ENCODE peak calls at places on chromosomes 13 and 19, in nine cellular contexts. X is Peyer's patch, G is stomach, P is prostate gland, F is lower leg skin, D is uterus, B is IMR-90, Q is right lobe of liver, I is NB4. W is an unnamed sample.

GRCh38 chr13:109729031-109729870 is 57.1 kb downstream of the IRS2 start:
- DNase-seq in X (no peak), G (no peak), P (no peak), F (no peak), D (no peak), B (no peak), Q (no peak), I (peak; percentile 37), W (no peak)

GRCh38 chr13:88675997-88676396 is 1004.8 kb downstream of the SLITRK5 start:
- DNase-seq in X (no peak), G (no peak), P (no peak), F (no peak), D (no peak), B (no peak), Q (no peak), I (no peak), W (no peak)

GRCh38 chr13:110561335-110562033 is at the start of gene RAB20:
- DNase-seq in X (peak; percentile 93), G (peak; percentile 92), P (peak; percentile 93), F (peak; percentile 97), D (peak; percentile 84), B (peak; percentile 76), Q (peak; percentile 95), I (peak; percentile 96), W (peak; percentile 84)

GRCh38 chr19:7605490-7606222 is 10.0 kb downstream of the CAMSAP3 start:
- DNase-seq in X (no peak), G (no peak), P (no peak), F (no peak), D (no peak), B (no peak), Q (no peak), I (peak; percentile 82), W (no peak)

GRCh38 chr13:110314516-110315245 is 7.6 kb downstream of the COL4A2 start:
- DNase-seq in X (no peak), G (no peak), P (no peak), F (peak; percentile 76), D (no peak), B (no peak), Q (no peak), I (no peak), W (peak; percentile 14)

GRCh38 chr13:30796132-30796832 is 60.9 kb downstream of the ALOX5AP start:
- DNase-seq in X (no peak), G (no peak), P (peak; percentile 50), F (peak; percentile 76), D (no peak), B (peak; percentile 62), Q (no peak), I (peak; percentile 61), W (no peak)

GRCh38 chr19:7383284-7383683 is 34.5 kb downstream of the ARHGEF18 start:
- DNase-seq in X (no peak), G (no peak), P (no peak), F (no peak), D (no peak), B (no peak), Q (peak; percentile 18), I (no peak), W (no peak)

GRCh38 chr13:74101436-74101835 is 32.8 kb downstream of the KLF12 start:
- DNase-seq in X (no peak), G (no peak), P (no peak), F (no peak), D (no peak), B (no peak), Q (no peak), I (no peak), W (no peak)

GRCh38 chr13:54852831-54853230 is 1824.2 kb downstream of the OLFM4 start:
- DNase-seq in X (no peak), G (no peak), P (no peak), F (no peak), D (no peak), B (no peak), Q (no peak), I (peak; percentile 24), W (no peak)

GRCh38 chr13:49608932-49609331 is 19.4 kb upstream of the ARL11 start:
- DNase-seq in X (no peak), G (no peak), P (no peak), F (no peak), D (no peak), B (peak; percentile 10), Q (no peak), I (peak; percentile 42), W (no peak)

GRCh38 chr13:49604570-49604969 is 19.2 kb upstream of the RCBTB1 start:
- DNase-seq in X (no peak), G (no peak), P (no peak), F (no peak), D (no peak), B (no peak), Q (no peak), I (no peak), W (no peak)

GRCh38 chr13:49607761-49608160 is 20.5 kb upstream of the ARL11 start:
- DNase-seq in X (no peak), G (no peak), P (no peak), F (no peak), D (no peak), B (no peak), Q (no peak), I (no peak), W (no peak)

GRCh38 chr13:49610176-49610575 is 18.1 kb upstream of the ARL11 start:
- DNase-seq in X (no peak), G (no peak), P (no peak), F (no peak), D (no peak), B (no peak), Q (no peak), I (no peak), W (no peak)

DNA sequence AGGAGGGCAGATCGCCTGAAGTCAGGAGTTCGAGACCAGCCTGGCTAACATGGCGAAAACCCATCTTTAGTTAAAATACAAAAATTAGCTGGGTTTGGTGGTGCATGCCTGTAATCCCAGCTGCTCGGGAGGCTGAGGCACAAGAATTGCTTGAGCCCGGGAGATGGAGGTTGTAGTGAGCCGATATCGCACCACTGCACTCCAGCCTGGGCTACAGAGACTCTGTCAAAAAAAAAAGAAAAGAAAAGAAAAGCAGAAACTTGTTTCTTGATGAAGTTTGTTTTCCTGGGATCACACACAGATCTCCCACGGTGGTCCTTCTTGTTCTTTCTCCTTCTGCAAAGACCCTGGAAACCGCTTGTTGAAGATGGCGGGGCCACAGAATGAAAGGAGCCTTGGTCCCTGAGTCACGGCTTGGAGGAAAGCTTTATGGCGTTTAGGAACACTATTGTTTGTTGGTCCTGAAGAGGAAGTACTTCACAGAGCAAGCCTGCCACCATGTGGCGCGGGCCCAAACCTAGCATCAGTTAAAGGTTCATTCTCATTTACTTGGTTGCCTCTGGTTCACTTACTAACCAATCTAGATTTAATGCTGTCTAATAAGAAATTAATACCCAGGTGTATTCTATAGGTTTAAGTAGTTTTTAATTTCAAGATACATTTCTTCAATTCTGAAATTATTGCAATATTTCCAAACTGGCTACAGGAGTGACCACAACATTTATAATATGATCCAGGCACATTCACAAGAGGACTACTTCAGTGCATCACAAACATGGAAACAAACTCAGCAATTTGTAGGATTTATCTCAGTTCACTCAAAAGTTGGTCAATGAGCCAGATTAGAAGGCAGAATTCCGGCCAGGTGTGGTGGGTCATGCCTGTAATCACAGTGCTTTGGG is 21.3 kb upstream of the ARL11 start:
- DNase-seq in X (peak; percentile 83), G (peak; percentile 92), P (peak; percentile 88), F (peak; percentile 98), D (peak; percentile 85), B (peak; percentile 88), Q (peak; percentile 88), I (peak; percentile 90), W (peak; percentile 88)
- TF ChIP-seq POLR2A in X (no peak), G (no peak), P (no peak), F (no peak), D (no peak), B (peak; percentile 30), Q (no peak), I (no peak), W (no peak)

DNA sequence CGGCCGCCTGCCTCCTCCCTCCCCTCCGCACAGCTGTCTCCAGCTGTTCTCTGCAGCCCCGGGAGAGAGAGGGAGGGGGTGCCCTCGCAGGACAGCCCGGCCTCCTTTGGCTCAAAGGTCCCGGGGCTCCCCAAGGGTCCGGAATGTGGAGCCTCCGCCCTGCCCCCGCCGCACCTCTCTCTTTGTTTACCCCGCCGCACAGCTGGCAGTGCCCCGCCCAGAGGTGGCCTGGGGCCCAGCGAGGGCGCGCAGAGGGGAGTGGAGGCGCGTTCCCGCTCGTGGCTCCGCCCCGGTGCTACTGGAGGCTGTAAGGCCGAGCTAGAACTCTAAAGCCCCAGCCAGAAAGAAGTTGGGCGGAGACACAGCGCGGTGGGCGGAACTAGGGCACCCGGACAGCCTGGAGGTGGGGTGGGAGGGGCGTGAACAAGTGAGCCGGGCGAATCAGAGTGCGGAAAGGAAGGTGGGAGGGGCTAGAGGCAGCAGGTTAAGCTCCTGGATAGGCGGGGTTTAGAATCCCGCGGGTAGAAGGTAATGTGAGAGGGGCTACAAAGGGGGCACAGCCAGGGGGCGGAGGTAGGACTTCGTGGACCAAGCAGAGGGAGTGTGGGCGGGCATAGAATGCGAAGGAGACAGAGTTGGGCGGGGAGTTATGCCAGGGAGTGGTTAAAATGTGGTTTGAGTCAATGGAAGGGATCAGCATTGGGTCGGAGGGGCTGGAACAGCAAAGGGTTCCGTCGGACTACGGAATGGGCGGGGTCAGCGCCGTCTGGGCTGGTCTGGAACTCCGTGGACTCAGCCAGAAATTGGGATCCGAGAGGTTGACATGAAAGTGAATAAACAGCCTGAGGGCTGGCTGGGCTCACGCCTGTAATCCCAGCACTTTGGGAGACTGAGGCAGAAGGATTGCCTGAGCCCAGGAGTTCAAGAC is 2.8 kb downstream of the LTBP4 start:
- DNase-seq in X (peak; percentile 100), G (peak; percentile 99), P (peak; percentile 98), F (peak; percentile 100), D (peak; percentile 99), B (peak; percentile 92), Q (peak; percentile 97), I (peak; percentile 91), W (peak; percentile 99)
- TF ChIP-seq POLR2A in X (peak; percentile 63), G (no peak), P (peak; percentile 81), F (no peak), D (peak; percentile 89), B (no peak), Q (peak; percentile 51), I (no peak), W (no peak)

DNA sequence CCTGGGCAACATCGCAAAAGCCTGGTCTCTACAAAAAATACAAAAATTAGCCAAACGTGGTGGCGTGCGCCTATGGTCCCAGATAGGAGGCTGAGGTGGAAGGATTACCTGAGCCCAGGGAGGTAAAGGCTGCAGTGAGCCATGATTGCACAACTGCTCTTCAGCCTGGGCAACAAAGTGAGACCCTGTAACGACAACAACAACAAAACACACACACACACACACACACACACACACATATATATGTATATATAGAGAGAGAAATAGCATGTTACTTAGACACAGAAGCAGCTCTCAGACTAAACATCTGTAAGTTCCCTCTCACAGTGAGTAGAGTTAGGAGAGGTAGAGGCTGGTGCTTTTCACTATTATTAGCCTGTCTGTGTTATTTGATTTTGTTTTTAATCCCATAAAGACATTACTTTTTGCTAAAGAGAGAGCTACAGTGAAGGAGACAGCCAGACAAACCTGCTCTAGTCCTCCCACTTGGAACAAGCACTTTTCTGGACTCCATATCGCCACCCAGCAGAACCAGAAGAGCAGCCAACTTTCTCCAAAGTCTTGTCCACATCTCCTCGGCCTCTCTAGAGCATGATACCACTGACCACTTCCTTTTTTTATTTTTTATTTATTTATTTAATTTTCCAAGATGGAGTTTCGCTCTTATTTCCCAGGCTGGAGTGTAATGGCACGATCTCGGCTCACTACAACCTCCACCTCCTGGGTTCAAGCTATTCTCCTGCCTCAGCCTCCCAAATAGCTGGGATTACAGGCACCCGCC is 2.8 kb upstream of the LIN7B start:
- DNase-seq in X (no peak), G (no peak), P (no peak), F (no peak), D (no peak), B (no peak), Q (no peak), I (no peak), W (no peak)
- TF ChIP-seq POLR2A in X (no peak), G (no peak), P (no peak), F (no peak), D (no peak), B (no peak), Q (no peak), I (no peak), W (no peak)

GRCh38 chr13:113209880-113210421 is 538 bp downstream of the CUL4A start:
- DNase-seq in X (peak; percentile 83), G (peak; percentile 71), P (peak; percentile 39), F (peak; percentile 93), D (peak; percentile 40), B (peak; percentile 55), Q (peak; percentile 81), I (peak; percentile 77), W (no peak)
- TF ChIP-seq POLR2A in X (peak; percentile 17), G (no peak), P (peak; percentile 6), F (no peak), D (no peak), B (no peak), Q (no peak), I (peak; percentile 8), W (no peak)

W was measured in breast epithelium.